ENCODE peak calls at places on chromosomes 11 and 22, in six cellular contexts. One of them, this sample, is unnamed.

GRCh38 chr22:50438305-50439275 is 36.2 kb downstream of the SBF1 start:
- DNase-seq in glutamatergic neuron: no peak
- DNase-seq in AG09309: no peak
- DNase-seq in AG04450: no peak
- DNase-seq in head of caudate nucleus: no peak
- DNase-seq in germinal center: no peak
- DNase-seq in this sample: no peak

GRCh38 chr11:23192256-23192655 is 332.0 kb upstream of the CCDC179 start:
- DNase-seq in glutamatergic neuron: no peak
- DNase-seq in AG09309: no peak
- DNase-seq in AG04450: no peak
- DNase-seq in head of caudate nucleus: no peak
- DNase-seq in germinal center: no peak
- DNase-seq in this sample: no peak

GRCh38 chr11:131889760-131890620 is 519.6 kb downstream of the NTM start:
- DNase-seq in glutamatergic neuron: no peak
- DNase-seq in AG09309: no peak
- DNase-seq in AG04450: no peak
- DNase-seq in head of caudate nucleus: peak
- DNase-seq in germinal center: no peak
- DNase-seq in this sample: no peak

GRCh38 chr11:32173435-32173834 is 82.6 kb downstream of the RCN1 start:
- DNase-seq in glutamatergic neuron: peak
- DNase-seq in AG09309: peak
- DNase-seq in AG04450: peak
- DNase-seq in head of caudate nucleus: peak
- DNase-seq in germinal center: no peak
- DNase-seq in this sample: no peak

GRCh38 chr11:733072-733471 is 14.2 kb upstream of the TALDO1 start:
- DNase-seq in glutamatergic neuron: no peak
- DNase-seq in AG09309: no peak
- DNase-seq in AG04450: no peak
- DNase-seq in head of caudate nucleus: no peak
- DNase-seq in germinal center: no peak
- DNase-seq in this sample: no peak

GRCh38 chr11:62370743-62371440 is 33.6 kb downstream of the ASRGL1 start:
- DNase-seq in glutamatergic neuron: no peak
- DNase-seq in AG09309: no peak
- DNase-seq in AG04450: no peak
- DNase-seq in head of caudate nucleus: no peak
- DNase-seq in germinal center: no peak
- DNase-seq in this sample: no peak

GRCh38 chr11:118914178-118914918 is 11.4 kb downstream of the BCL9L start:
- DNase-seq in glutamatergic neuron: no peak
- DNase-seq in AG09309: no peak
- DNase-seq in AG04450: no peak
- DNase-seq in head of caudate nucleus: peak
- DNase-seq in germinal center: peak
- DNase-seq in this sample: no peak

GRCh38 chr22:39959640-39960447 is at the start of gene TMA7B:
- DNase-seq in glutamatergic neuron: no peak
- DNase-seq in AG09309: no peak
- DNase-seq in AG04450: peak
- DNase-seq in head of caudate nucleus: peak
- DNase-seq in germinal center: no peak
- DNase-seq in this sample: peak

GRCh38 chr11:82701847-82702520 is 31.7 kb downstream of the FAM181B start:
- DNase-seq in glutamatergic neuron: peak
- DNase-seq in AG09309: no peak
- DNase-seq in AG04450: no peak
- DNase-seq in head of caudate nucleus: peak
- DNase-seq in germinal center: peak
- DNase-seq in this sample: no peak

GRCh38 chr11:95076416-95076815 is 9.7 kb downstream of the SRSF8 start:
- DNase-seq in glutamatergic neuron: no peak
- DNase-seq in AG09309: no peak
- DNase-seq in AG04450: no peak
- DNase-seq in head of caudate nucleus: no peak
- DNase-seq in germinal center: no peak
- DNase-seq in this sample: no peak

GRCh38 chr22:36926309-36926708 is 12.9 kb downstream of the CSF2RB start:
- DNase-seq in glutamatergic neuron: no peak
- DNase-seq in AG09309: no peak
- DNase-seq in AG04450: no peak
- DNase-seq in head of caudate nucleus: no peak
- DNase-seq in germinal center: no peak
- DNase-seq in this sample: no peak

GRCh38 chr11:951507-951906 is 25.8 kb downstream of the AP2A2 start:
- DNase-seq in glutamatergic neuron: no peak
- DNase-seq in AG09309: no peak
- DNase-seq in AG04450: no peak
- DNase-seq in head of caudate nucleus: no peak
- DNase-seq in germinal center: no peak
- DNase-seq in this sample: no peak

GRCh38 chr11:126112547-126112946 is 49.9 kb upstream of the CDON start:
- DNase-seq in glutamatergic neuron: no peak
- DNase-seq in AG09309: peak
- DNase-seq in AG04450: no peak
- DNase-seq in head of caudate nucleus: no peak
- DNase-seq in germinal center: no peak
- DNase-seq in this sample: no peak

GRCh38 chr22:19405133-19405532 is 26.4 kb downstream of the HIRA start:
- DNase-seq in glutamatergic neuron: no peak
- DNase-seq in AG09309: no peak
- DNase-seq in AG04450: no peak
- DNase-seq in head of caudate nucleus: no peak
- DNase-seq in germinal center: no peak
- DNase-seq in this sample: no peak

GRCh38 chr22:27241430-27242110 is 560.0 kb downstream of the MN1 start:
- DNase-seq in glutamatergic neuron: peak
- DNase-seq in AG09309: no peak
- DNase-seq in AG04450: no peak
- DNase-seq in head of caudate nucleus: no peak
- DNase-seq in germinal center: no peak
- DNase-seq in this sample: no peak

GRCh38 chr11:29119691-29120328 is 897.0 kb downstream of the KCNA4 start:
- DNase-seq in glutamatergic neuron: no peak
- DNase-seq in AG09309: peak
- DNase-seq in AG04450: peak
- DNase-seq in head of caudate nucleus: no peak
- DNase-seq in germinal center: no peak
- DNase-seq in this sample: peak

GRCh38 chr11:72037554-72038311 is 39.0 kb downstream of the IL18BP start:
- DNase-seq in glutamatergic neuron: no peak
- DNase-seq in AG09309: no peak
- DNase-seq in AG04450: no peak
- DNase-seq in head of caudate nucleus: no peak
- DNase-seq in germinal center: peak
- DNase-seq in this sample: no peak

GRCh38 chr22:20384865-20385264 is 9.1 kb upstream of the ZNF74 start:
- DNase-seq in glutamatergic neuron: no peak
- DNase-seq in AG09309: no peak
- DNase-seq in AG04450: no peak
- DNase-seq in head of caudate nucleus: no peak
- DNase-seq in germinal center: no peak
- DNase-seq in this sample: no peak

GRCh38 chr11:35367491-35367890 is 51.9 kb downstream of the SLC1A2 start:
- DNase-seq in glutamatergic neuron: no peak
- DNase-seq in AG09309: no peak
- DNase-seq in AG04450: peak
- DNase-seq in head of caudate nucleus: peak
- DNase-seq in germinal center: no peak
- DNase-seq in this sample: peak

GRCh38 chr22:30444632-30445437 is 19.3 kb downstream of the MTFP1 start:
- DNase-seq in glutamatergic neuron: peak
- DNase-seq in AG09309: no peak
- DNase-seq in AG04450: no peak
- DNase-seq in head of caudate nucleus: peak
- DNase-seq in germinal center: peak
- DNase-seq in this sample: no peak

GRCh38 chr11:9052316-9052715 is 39.1 kb downstream of the SCUBE2 start:
- DNase-seq in glutamatergic neuron: no peak
- DNase-seq in AG09309: no peak
- DNase-seq in AG04450: no peak
- DNase-seq in head of caudate nucleus: no peak
- DNase-seq in germinal center: no peak
- DNase-seq in this sample: no peak

GRCh38 chr11:60777572-60777971 is 7.6 kb upstream of the MS4A10 start:
- DNase-seq in glutamatergic neuron: no peak
- DNase-seq in AG09309: peak
- DNase-seq in AG04450: no peak
- DNase-seq in head of caudate nucleus: no peak
- DNase-seq in germinal center: no peak
- DNase-seq in this sample: peak